ENCODE peak calls at places on chromosomes 4 and X, in five cellular contexts. S is MM.1S, B is fibroblast of lung, Y is breast epithelium, R is lung. J is an unnamed sample.
A peak's percentile ranks its signal among the peaks of the same experiment; 100 is the strongest.

GRCh38 chr4:82398263-82398662 is 24.5 kb upstream of the HNRNPD start:
- DNase-seq in Y (no peak), B (no peak), R (no peak), S (no peak), J (no peak)

GRCh38 chr4:88827442-88827841 is 129.8 kb upstream of the NAP1L5 start:
- DNase-seq in B (no peak), R (no peak), Y (no peak), S (no peak), J (no peak)

GRCh38 chr4:74543983-74544382 is 99.0 kb downstream of the AREG start:
- DNase-seq in S (no peak), Y (no peak), R (no peak), B (peak; percentile 87), J (no peak)

GRCh38 chrX:5829469-5829868 is 399.2 kb downstream of the NLGN4X start:
- DNase-seq in Y (no peak), B (no peak), S (no peak), R (no peak), J (no peak)

GRCh38 chr4:8830611-8831200 is 40.9 kb downstream of the HMX1 start:
- DNase-seq in B (no peak), S (no peak), Y (peak; percentile 6), R (no peak), J (no peak)

GRCh38 chrX:82961129-82961528 is 547.0 kb upstream of the POU3F4 start:
- DNase-seq in R (no peak), B (no peak), Y (no peak), S (peak; percentile 46), J (no peak)

GRCh38 chrX:115147220-115147619 is 42.0 kb upstream of the RBMXL3 start:
- DNase-seq in S (peak; percentile 7), R (no peak), B (peak; percentile 42), Y (no peak), J (no peak)

GRCh38 chrX:47628980-47629379 is 750 bp downstream of the CFP start:
- DNase-seq in Y (no peak), B (no peak), R (no peak), S (no peak), J (no peak)

GRCh38 chr4:182555997-182556418 is 312.8 kb downstream of the TENM3 start:
- DNase-seq in B (peak; percentile 84), Y (no peak), R (no peak), S (no peak), J (no peak)

GRCh38 chr4:12126476-12126875 is 697.8 kb upstream of the HS3ST1 start:
- DNase-seq in Y (no peak), R (no peak), S (no peak), B (no peak), J (no peak)

GRCh38 chr4:121484633-121485032 is 103.8 kb upstream of the QRFPR start:
- DNase-seq in B (peak; percentile 73), S (peak; percentile 37), Y (no peak), R (no peak), J (no peak)

GRCh38 chr4:155761916-155762315 is 3.1 kb downstream of the GUCY1B1 start:
- DNase-seq in R (no peak), Y (no peak), S (no peak), B (no peak), J (no peak)

GRCh38 chr4:173538903-173539445 is 8.9 kb upstream of the HAND2 start:
- DNase-seq in R (no peak), S (no peak), B (no peak), Y (no peak), J (no peak)

GRCh38 chr4:164790249-164790648 is 36.3 kb downstream of the SMIM31 start:
- DNase-seq in S (no peak), Y (no peak), B (no peak), R (no peak), J (no peak)

GRCh38 chrX:55159556-55159955 is 60.6 kb upstream of the PAGE5 start:
- DNase-seq in S (no peak), B (no peak), R (no peak), Y (no peak), J (no peak)

GRCh38 chr4:148203056-148203898 is 238.9 kb downstream of the NR3C2 start:
- DNase-seq in B (no peak), R (no peak), S (no peak), Y (no peak), J (no peak)

GRCh38 chr4:185623444-185624247 is 88.3 kb upstream of the PDLIM3 start:
- DNase-seq in Y (no peak), B (no peak), S (no peak), R (no peak), J (no peak)

GRCh38 chr4:5019274-5019673 is at the start of gene CYTL1:
- DNase-seq in S (no peak), B (no peak), Y (no peak), R (no peak), J (no peak)

GRCh38 chr4:175385797-175386196 is 426.3 kb downstream of the GPM6A start:
- DNase-seq in Y (no peak), B (peak; percentile 13), S (no peak), R (no peak), J (no peak)

GRCh38 chr4:144646523-144647094 is 653 bp downstream of the HHIP start:
- DNase-seq in S (no peak), B (no peak), Y (no peak), R (no peak), J (no peak)

GRCh38 chr4:130659314-130659713 is 1563.4 kb downstream of the C4orf33 start:
- DNase-seq in B (no peak), S (no peak), Y (no peak), R (no peak), J (no peak)

GRCh38 chr4:52876063-52876462 is 13.9 kb downstream of the RASL11B start:
- DNase-seq in B (no peak), R (no peak), Y (no peak), S (no peak), J (no peak)

GRCh38 chr4:8374851-8375649 is 65.5 kb downstream of the ACOX3 start:
- DNase-seq in B (no peak), S (no peak), R (no peak), Y (no peak), J (no peak)

DNA sequence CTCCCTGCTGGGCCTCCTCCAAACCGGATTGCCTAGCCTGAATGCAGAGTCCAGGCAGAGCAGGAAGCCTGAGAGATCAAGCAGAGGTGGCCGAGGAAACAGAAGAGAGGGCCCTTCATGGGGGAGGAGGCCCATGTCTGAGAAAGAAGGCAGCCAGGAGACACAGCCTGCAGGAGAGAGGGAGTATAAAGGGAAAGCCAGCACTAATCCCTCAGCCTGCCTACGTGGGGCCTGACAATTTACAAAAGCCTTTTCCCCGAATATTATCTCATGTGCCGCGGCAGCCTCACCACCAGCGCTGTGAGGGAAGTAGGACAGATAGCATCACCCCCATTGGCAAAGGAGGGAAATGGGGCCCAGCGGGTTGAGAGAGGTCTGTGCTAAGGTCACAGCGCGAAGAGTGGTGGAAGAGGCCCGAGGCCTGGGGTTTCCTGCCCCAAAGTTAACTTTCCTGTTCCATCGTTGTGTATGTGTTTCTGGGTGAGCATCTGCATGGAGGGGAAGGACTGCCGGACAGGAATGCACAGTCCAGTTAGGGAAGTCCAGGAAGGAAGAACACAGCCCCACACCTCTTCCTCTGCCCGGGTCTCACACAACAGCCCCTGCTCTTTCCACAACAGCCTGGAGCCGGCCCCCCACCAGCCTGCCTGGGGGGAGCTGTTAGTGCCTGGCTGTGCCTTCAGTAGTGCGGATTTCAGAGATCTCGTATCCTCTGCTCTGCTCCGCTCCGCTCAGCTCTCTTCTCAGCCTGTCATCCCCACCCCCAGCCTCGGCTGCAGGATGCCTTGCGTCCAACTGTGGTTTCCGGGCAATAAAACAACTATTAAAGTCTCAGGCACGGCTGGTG is 50.9 kb upstream of the BCOR start:
- DNase-seq in R (no peak), Y (no peak), B (no peak), S (no peak), J (no peak)
- H3K4me3 ChIP-seq in R (no peak overlapping the region), Y (no peak overlapping the region), B (no peak overlapping the region), S (no peak overlapping the region), J (no peak overlapping the region)

GRCh38 chr4:150119492-150119891 is 41.2 kb downstream of the DCLK2 start:
- DNase-seq in Y (no peak), R (no peak), B (peak; percentile 52), S (no peak), J (no peak)
- H3K27ac ChIP-seq in Y (no peak overlapping the region), R (no peak overlapping the region), B (no peak overlapping the region), S (no peak overlapping the region), J (no peak overlapping the region)

GRCh38 chr4:80199947-80200346 is 2.6 kb downstream of the PRDM8 start:
- DNase-seq in B (no peak), R (no peak), S (no peak), Y (no peak), J (no peak)

GRCh38 chr4:80199004-80199579 is 1.8 kb downstream of the PRDM8 start:
- DNase-seq in R (no peak), Y (no peak), S (no peak), B (no peak), J (no peak)

GRCh38 chr4:80202190-80202711 is 4.9 kb downstream of the PRDM8 start:
- DNase-seq in Y (no peak), R (peak; percentile 84), B (peak; percentile 67), S (peak; percentile 45), J (peak; percentile 70)

GRCh38 chr4:80202784-80203553 is 5.7 kb downstream of the PRDM8 start:
- DNase-seq in S (peak; percentile 52), B (no peak), R (no peak), Y (no peak), J (peak; percentile 56)

DNA sequence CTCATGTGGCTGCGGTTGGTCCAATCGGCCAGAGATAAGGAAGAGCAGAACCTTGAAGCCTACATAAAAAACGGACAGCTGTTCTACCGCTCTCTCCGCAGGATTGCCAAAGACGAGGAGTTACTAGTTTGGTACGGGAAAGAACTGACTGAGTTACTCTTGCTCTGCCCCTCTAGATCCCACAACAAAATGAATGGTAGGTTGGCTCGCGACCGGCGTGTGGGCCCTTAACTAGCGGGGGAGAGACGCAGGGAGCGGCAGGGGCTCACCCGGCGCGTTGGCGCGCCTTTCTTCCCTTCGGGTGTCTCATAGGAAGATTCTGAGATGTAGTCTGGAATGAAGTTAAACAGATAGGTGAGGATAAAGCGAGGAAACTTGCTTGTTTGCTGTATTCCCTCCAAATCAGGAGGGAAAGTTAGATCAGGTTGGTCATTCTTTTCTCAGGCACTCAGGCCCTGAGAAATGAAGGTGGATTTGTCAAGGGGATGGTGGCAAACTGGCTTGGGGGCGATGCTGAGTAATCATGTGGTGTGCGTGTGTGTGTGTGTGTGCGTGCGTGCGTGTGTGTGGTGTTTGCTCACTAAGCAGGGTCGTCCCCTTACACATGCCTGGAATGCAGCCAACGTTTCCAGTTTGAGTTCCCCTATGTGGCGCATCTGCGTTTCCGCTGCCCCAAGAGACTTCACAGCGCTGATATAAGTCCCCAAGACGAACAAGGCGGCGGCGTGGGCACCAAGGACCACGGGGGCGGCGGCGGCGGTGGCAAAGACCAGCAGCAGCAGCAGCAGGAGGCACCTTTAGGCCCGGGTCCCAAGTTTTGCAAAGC is 4.2 kb downstream of the PRDM8 start:
- DNase-seq in R (no peak), B (peak; percentile 52), S (no peak), Y (no peak), J (peak; percentile 52)
- H3K4me3 ChIP-seq in R (no peak overlapping the region), B (peak overlapping the region; percentile 27), S (peak overlapping the region; percentile 75), Y (peak overlapping the region; percentile 61), J (peak overlapping the region; percentile 63)

DNA sequence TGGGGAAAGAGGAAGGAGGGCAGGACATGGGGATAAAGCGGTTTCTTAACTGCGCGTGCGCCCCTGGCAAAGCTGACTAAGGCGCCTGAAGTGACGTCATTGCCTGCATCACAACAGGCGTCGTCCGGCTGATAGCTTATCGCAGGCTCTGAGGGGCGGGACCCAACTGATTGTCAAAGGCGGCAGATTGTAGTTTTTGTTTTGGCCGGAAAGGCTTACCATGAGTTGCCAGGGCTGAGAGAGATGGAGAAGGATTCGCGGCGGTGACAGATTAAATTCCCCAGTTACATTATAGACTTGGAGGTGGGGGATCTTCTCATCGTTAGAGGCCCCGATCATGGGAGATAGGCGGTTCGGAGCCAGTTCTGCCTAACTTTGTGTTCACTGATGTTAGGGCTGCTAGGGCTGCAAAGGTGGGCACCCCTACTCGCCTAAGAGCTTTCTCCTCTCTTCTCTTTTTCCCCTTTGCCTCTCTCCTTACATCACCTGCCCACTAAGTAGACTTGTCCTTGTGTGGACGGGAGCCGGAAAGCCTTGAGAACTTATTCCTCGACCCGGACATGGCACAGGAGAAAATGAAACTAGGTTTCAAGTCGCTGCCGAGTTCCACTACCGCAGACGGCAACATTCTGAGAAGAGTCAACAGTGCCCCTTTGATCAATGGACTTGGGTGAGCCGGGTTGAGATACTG is 148.9 kb upstream of the PLAC1 start:
- DNase-seq in R (peak; percentile 88), B (peak; percentile 93), S (peak; percentile 92), Y (peak; percentile 65), J (peak; percentile 73)
- H3K27ac ChIP-seq in R (peak overlapping the region; percentile 86), B (peak overlapping the region; percentile 90), S (peak overlapping the region; percentile 85), Y (peak overlapping the region; percentile 82), J (peak overlapping the region; percentile 94)

J was measured in naive thymus-derived CD4-positive, alpha-beta T cell.